ENCODE peak calls at places on chromosomes 6 and 20, in eight cellular contexts. J is endothelial cell; R is Right ventricle myocardium superior; Q is right lobe of liver; S is CD8-positive, alpha-beta T cell; K is OCI-LY7; A is RCC 7860; E is uterus. U is an unnamed sample.

GRCh38 chr6:79864001-79864400 is 83.4 kb downstream of the ELOVL4 start:
- DNase-seq in J (no peak), R (no peak), Q (no peak), S (no peak), K (no peak), A (no peak), E (no peak), U (no peak)

GRCh38 chr6:24981385-24981758 is 45.6 kb upstream of the RIPOR2 start:
- DNase-seq in J (no peak), R (no peak), Q (no peak), S (no peak), K (no peak), A (no peak), E (no peak), U (no peak)

GRCh38 chr20:24102290-24102689 is 113.7 kb upstream of the GGTLC1 start:
- DNase-seq in J (peak), R (no peak), Q (peak), S (no peak), K (peak), A (no peak), E (no peak), U (no peak)

GRCh38 chr6:128826606-128827005 is 56.3 kb upstream of the LAMA2 start:
- DNase-seq in J (no peak), R (peak), Q (no peak), S (no peak), K (no peak), A (no peak), E (no peak), U (no peak)

GRCh38 chr6:72646604-72647485 is 25.0 kb downstream of the KCNQ5 start:
- DNase-seq in J (no peak), R (no peak), Q (no peak), S (no peak), K (no peak), A (no peak), E (no peak), U (no peak)

GRCh38 chr6:137638926-137639706 is 144.9 kb upstream of the OLIG3 start:
- DNase-seq in J (no peak), R (no peak), Q (no peak), S (no peak), K (no peak), A (no peak), E (no peak), U (no peak)

GRCh38 chr6:133953634-133954415 is 801 bp downstream of the TBPL1 start:
- DNase-seq in J (no peak), R (no peak), Q (no peak), S (no peak), K (peak), A (no peak), E (peak), U (no peak)

GRCh38 chr6:128131036-128131435 is 230.2 kb upstream of the THEMIS start:
- DNase-seq in J (no peak), R (no peak), Q (no peak), S (no peak), K (no peak), A (no peak), E (no peak), U (no peak)

GRCh38 chr20:36491901-36492617 is 49.3 kb upstream of the MYL9 start:
- DNase-seq in J (peak), R (no peak), Q (no peak), S (peak), K (peak), A (no peak), E (no peak), U (peak)

GRCh38 chr20:17369506-17369905 is 142.7 kb downstream of the PCSK2 start:
- DNase-seq in J (no peak), R (no peak), Q (no peak), S (no peak), K (no peak), A (no peak), E (no peak), U (no peak)

U was measured in T-helper 1 cell.